ENCODE peak calls at places on chromosomes 4 and X, in six cellular contexts. G is progenitor cell of endocrine pancreas, Y is cardiac fibroblast, A is PC-3, I is MCF 10A, N is K562. C is an unnamed sample.

GRCh38 chr4:2891294-2891693 is 47.6 kb downstream of the ADD1 start:
- DNase-seq in G (no peak), Y (peak), A (peak), I (no peak), N (no peak), C (no peak)

GRCh38 chr4:48854982-48855381 is 24.1 kb downstream of the OCIAD1 start:
- DNase-seq in G (no peak), Y (peak), A (no peak), I (peak), N (no peak), C (no peak)

GRCh38 chr4:108502366-108502765 is 118.0 kb upstream of the RPL34 start:
- DNase-seq in G (no peak), Y (no peak), A (peak), I (peak), N (no peak), C (no peak)

GRCh38 chr4:7328913-7329638 is 105.7 kb downstream of the PSAPL1 start:
- DNase-seq in G (no peak), Y (peak), A (peak), I (peak), N (no peak), C (no peak)

GRCh38 chrX:99719140-99719539 is 690.9 kb downstream of the PCDH19 start:
- DNase-seq in G (no peak), Y (no peak), A (no peak), I (no peak), N (no peak), C (no peak)

GRCh38 chr4:158347596-158347995 is 137.3 kb downstream of the TMEM144 start:
- DNase-seq in G (no peak), Y (no peak), A (no peak), I (no peak), N (no peak), C (no peak)

GRCh38 chr4:37748546-37748945 is 62.4 kb upstream of the RELL1 start:
- DNase-seq in G (no peak), Y (no peak), A (no peak), I (no peak), N (no peak), C (no peak)

GRCh38 chrX:71619193-71619592 is 882 bp upstream of the CXCR3 start:
- DNase-seq in G (no peak), Y (no peak), A (no peak), I (no peak), N (no peak), C (no peak)

GRCh38 chr4:47451657-47452056 is 11.8 kb downstream of the COMMD8 start:
- DNase-seq in G (no peak), Y (no peak), A (no peak), I (no peak), N (no peak), C (no peak)

GRCh38 chr4:85747871-85748491 is 273.0 kb downstream of the ARHGAP24 start:
- DNase-seq in G (no peak), Y (peak), A (peak), I (peak), N (peak), C (peak)

GRCh38 chr4:143253156-143253555 is 68.4 kb downstream of the USP38 start:
- DNase-seq in G (no peak), Y (no peak), A (peak), I (peak), N (no peak), C (no peak)

GRCh38 chrX:104929324-104929723 is 291.2 kb downstream of the TEX13A start:
- DNase-seq in G (no peak), Y (no peak), A (peak), I (peak), N (no peak), C (no peak)

GRCh38 chrX:45232139-45232538 is 31.5 kb upstream of the DIPK2B start:
- DNase-seq in G (no peak), Y (no peak), A (no peak), I (no peak), N (no peak), C (no peak)

GRCh38 chr4:154985673-154986072 is 204.6 kb downstream of the RBM46 start:
- DNase-seq in G (no peak), Y (peak), A (no peak), I (peak), N (no peak), C (no peak)

GRCh38 chr4:8272472-8273428 is 3.2 kb downstream of the HTRA3 start:
- DNase-seq in G (no peak), Y (peak), A (no peak), I (no peak), N (no peak), C (no peak)

GRCh38 chr4:85829276-85830051 is 354.5 kb downstream of the ARHGAP24 start:
- DNase-seq in G (no peak), Y (no peak), A (peak), I (peak), N (no peak), C (no peak)

GRCh38 chr4:1172971-1173757 is 781 bp upstream of the SPON2 start:
- DNase-seq in G (no peak), Y (peak), A (no peak), I (no peak), N (no peak), C (no peak)

GRCh38 chrX:53093748-53094583 is at the start of gene KANTR:
- DNase-seq in G (peak), Y (peak), A (peak), I (peak), N (peak), C (peak)

GRCh38 chrX:26918633-26919032 is 544.5 kb downstream of the PPP4R3C start:
- DNase-seq in G (no peak), Y (peak), A (peak), I (peak), N (peak), C (no peak)
- TF ChIP-seq CTCF in G (peak), Y (peak), A (peak), I (peak), N (peak), C (no peak)

GRCh38 chrX:10186355-10186754 is 29.6 kb downstream of the CLCN4 start:
- DNase-seq in G (no peak), Y (no peak), A (no peak), I (no peak), N (no peak), C (no peak)

GRCh38 chrX:10189317-10190268 is 32.8 kb downstream of the CLCN4 start:
- DNase-seq in G (peak), Y (peak), A (peak), I (peak), N (peak), C (no peak)

GRCh38 chrX:10187421-10187820 is 30.6 kb downstream of the CLCN4 start:
- DNase-seq in G (no peak), Y (no peak), A (no peak), I (no peak), N (no peak), C (no peak)

GRCh38 chrX:10193587-10193986 is 36.8 kb downstream of the CLCN4 start:
- DNase-seq in G (no peak), Y (no peak), A (no peak), I (no peak), N (no peak), C (no peak)

GRCh38 chrX:10190367-10190766 is 33.6 kb downstream of the CLCN4 start:
- DNase-seq in G (no peak), Y (peak), A (peak), I (peak), N (peak), C (no peak)
- TF ChIP-seq CTCF in G (peak), Y (peak), A (peak), I (peak), N (peak), C (peak)

DNA sequence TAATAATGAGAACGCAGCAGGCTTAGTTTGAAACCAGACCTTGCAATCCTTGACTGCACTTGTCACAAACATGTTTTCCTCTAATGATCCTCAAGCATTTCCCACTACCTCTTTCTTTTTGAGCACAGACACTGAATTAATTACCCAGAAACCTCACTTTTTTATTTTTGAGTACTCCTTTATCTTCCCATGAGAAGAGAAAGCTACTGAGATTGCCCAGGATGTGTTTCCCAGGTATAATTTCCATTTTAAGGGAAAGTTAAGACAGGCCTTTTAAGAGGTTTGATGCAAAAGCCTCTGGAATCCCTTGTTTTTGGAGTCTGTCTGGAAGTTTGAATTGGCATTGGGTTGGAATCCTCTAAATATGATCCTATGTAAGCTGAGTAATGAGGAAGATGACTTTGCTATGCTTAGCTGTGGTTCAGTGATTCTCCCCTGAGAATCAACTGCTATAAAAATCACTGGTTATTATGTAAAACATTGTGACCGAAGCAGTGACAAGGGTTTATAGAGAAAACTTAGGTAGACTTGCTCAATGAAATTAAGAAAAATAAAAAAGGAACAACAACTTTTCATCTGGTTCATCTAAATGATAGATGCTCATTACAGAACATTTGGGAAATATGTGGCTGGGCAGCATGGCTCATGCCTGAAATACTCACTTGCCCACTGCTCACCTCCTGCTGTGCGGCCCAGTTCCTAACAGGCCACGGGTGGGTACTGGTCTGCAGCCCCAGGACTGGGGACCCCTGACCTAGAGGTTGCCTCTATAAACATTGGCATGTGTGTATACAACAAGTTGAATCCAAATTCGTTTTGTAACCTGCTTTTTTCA is 10.8 kb upstream of the RHOH start:
- DNase-seq in G (no peak), Y (no peak), A (no peak), I (peak), N (no peak), C (no peak)
- TF ChIP-seq CTCF in G (no peak), Y (no peak), A (no peak), I (no peak), N (no peak), C (no peak)

GRCh38 chrX:51459125-51459524 is 37.3 kb downstream of the NUDT11 start:
- DNase-seq in G (no peak), Y (peak), A (peak), I (peak), N (peak), C (no peak)
- TF ChIP-seq CTCF in G (peak), Y (peak), A (peak), I (peak), N (peak), C (peak)

GRCh38 chr4:81648576-81649272 is 177.0 kb upstream of the RASGEF1B start:
- DNase-seq in G (no peak), Y (peak), A (no peak), I (no peak), N (no peak), C (no peak)
- TF ChIP-seq CTCF in G (no peak), Y (no peak), A (no peak), I (no peak), N (no peak), C (no peak)

GRCh38 chrX:88397551-88397950 is 349.5 kb upstream of the CPXCR1 start:
- DNase-seq in G (no peak), Y (no peak), A (peak), I (no peak), N (no peak), C (no peak)
- TF ChIP-seq CTCF in G (peak), Y (no peak), A (peak), I (peak), N (no peak), C (no peak)

DNA sequence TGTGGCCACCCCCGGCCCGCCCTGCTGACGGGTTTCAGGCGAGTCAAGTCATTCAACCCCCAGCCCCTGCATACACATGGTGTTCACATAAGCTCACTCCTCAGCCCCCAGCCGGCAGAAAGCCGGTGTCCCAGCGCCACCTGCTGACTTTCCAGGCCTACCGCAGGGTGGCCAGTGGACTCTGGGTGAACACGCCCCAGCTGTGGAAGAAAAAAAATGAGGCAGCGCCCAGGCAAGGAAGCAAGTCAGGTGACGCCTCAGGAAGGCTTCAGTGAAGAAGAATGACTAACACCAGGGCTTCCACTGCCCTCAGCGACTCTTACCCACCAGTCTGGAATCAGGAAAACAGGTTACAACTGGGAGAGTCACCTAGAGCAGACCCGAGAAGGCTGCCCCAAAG is 15.8 kb downstream of the BCAP31 start:
- DNase-seq in G (peak), Y (peak), A (peak), I (peak), N (peak), C (no peak)
- TF ChIP-seq CTCF in G (peak), Y (peak), A (peak), I (peak), N (peak), C (peak)

C was measured in esophagus squamous epithelium.